ENCODE peak calls at places on chromosomes 4 and X, in seven cellular contexts. O is lower leg skin, V is upper lobe of left lung, E is erythroblast, N is vagina, R is heart left ventricle, Z is IMR-90. P is an unnamed sample.

GRCh38 chr4:41930139-41930831 is 4.9 kb upstream of the TMEM33 start:
- DNase-seq in R (no peak), Z (no peak), N (no peak), V (no peak), E (no peak), O (no peak), P (no peak)

GRCh38 chr4:11281720-11282119 is 147.0 kb downstream of the HS3ST1 start:
- DNase-seq in Z (no peak), O (no peak), E (no peak), R (no peak), N (no peak), V (no peak), P (no peak)

GRCh38 chr4:165502919-165503907 is 124.4 kb downstream of the CPE start:
- DNase-seq in Z (peak; percentile 5), O (no peak), R (no peak), V (no peak), N (no peak), E (no peak), P (no peak)

GRCh38 chr4:1055721-1056590 is 44.5 kb downstream of the FGFRL1 start:
- DNase-seq in V (peak; percentile 91), N (no peak), E (peak; percentile 10), Z (peak; percentile 48), O (no peak), R (no peak), P (no peak)

GRCh38 chr4:176760468-176760867 is 32.3 kb downstream of the VEGFC start:
- DNase-seq in Z (no peak), E (no peak), N (no peak), O (no peak), R (no peak), V (no peak), P (no peak)

GRCh38 chr4:100547541-100548208 is 29.9 kb upstream of the EMCN start:
- DNase-seq in N (no peak), E (no peak), Z (no peak), V (no peak), R (no peak), O (no peak), P (peak; percentile 3)

GRCh38 chrX:131279197-131279596 is 9.9 kb downstream of the IGSF1 start:
- DNase-seq in V (no peak), E (no peak), O (no peak), Z (no peak), N (no peak), R (no peak), P (no peak)

GRCh38 chr4:110119880-110120279 is 78.5 kb downstream of the ELOVL6 start:
- DNase-seq in R (no peak), Z (peak; percentile 76), N (no peak), O (no peak), V (no peak), E (no peak), P (no peak)

GRCh38 chr4:138308421-138308820 is 66.3 kb upstream of the SLC7A11 start:
- DNase-seq in O (no peak), R (no peak), E (no peak), Z (peak; percentile 76), N (no peak), V (no peak), P (no peak)

GRCh38 chr4:155906554-155907247 is 3.2 kb downstream of the TDO2 start:
- DNase-seq in V (no peak), Z (peak; percentile 99), N (no peak), O (peak; percentile 19), R (peak; percentile 39), E (no peak), P (no peak)

GRCh38 chr4:132642196-132642817 is 506.8 kb upstream of the PCDH10 start:
- DNase-seq in O (no peak), R (no peak), N (no peak), V (no peak), Z (peak; percentile 12), E (peak; percentile 34), P (peak; percentile 51)

GRCh38 chr4:125836597-125837195 is 521.9 kb downstream of the FAT4 start:
- DNase-seq in Z (peak; percentile 57), N (no peak), V (no peak), R (no peak), E (no peak), O (no peak), P (no peak)

GRCh38 chr4:111579767-111580166 is 565.5 kb upstream of the FAM241A start:
- DNase-seq in V (no peak), E (no peak), N (no peak), Z (no peak), O (no peak), R (no peak), P (no peak)

GRCh38 chrX:107712231-107713204 is 63.1 kb downstream of the TSC22D3 start:
- DNase-seq in R (no peak), Z (peak; percentile 21), N (no peak), V (no peak), O (peak; percentile 65), E (no peak), P (no peak)

GRCh38 chr4:165060938-165061337 is 7.3 kb downstream of the TRIM75 start:
- DNase-seq in Z (no peak), V (no peak), N (no peak), R (no peak), O (no peak), E (no peak), P (no peak)

GRCh38 chr4:33941854-33942253 is 2302.5 kb downstream of the ARAP2 start:
- DNase-seq in E (no peak), V (no peak), Z (no peak), O (no peak), N (no peak), R (no peak), P (no peak)

GRCh38 chr4:5676763-5677162 is 31.6 kb downstream of the EVC2 start:
- DNase-seq in V (no peak), R (no peak), N (no peak), E (no peak), Z (no peak), O (no peak), P (no peak)

GRCh38 chr4:72842323-72842722 is 227.2 kb downstream of the COX18 start:
- DNase-seq in Z (no peak), V (no peak), E (no peak), O (no peak), N (no peak), R (no peak), P (no peak)

GRCh38 chr4:180280076-180280475 is 1963.1 kb upstream of the TENM3 start:
- DNase-seq in N (no peak), Z (no peak), R (no peak), O (no peak), V (no peak), E (no peak), P (no peak)

GRCh38 chr4:97153042-97153441 is 990.2 kb downstream of the STPG2 start:
- DNase-seq in V (no peak), R (no peak), Z (no peak), O (no peak), N (no peak), E (peak; percentile 17), P (no peak)

GRCh38 chrX:143058096-143058495 is 32.4 kb downstream of the SPANXN4 start:
- DNase-seq in N (no peak), O (no peak), R (no peak), V (no peak), Z (no peak), E (no peak), P (no peak)

GRCh38 chr4:25654971-25655963 is at the start of gene SLC34A2:
- DNase-seq in R (no peak), Z (no peak), N (no peak), O (no peak), E (no peak), V (peak; percentile 94), P (peak; percentile 84)

GRCh38 chrX:39950035-39950688 is 147.6 kb downstream of the BCOR start:
- DNase-seq in N (no peak), R (no peak), Z (peak; percentile 33), V (no peak), O (no peak), E (no peak), P (no peak)

GRCh38 chrX:120562569-120562926 is 1.8 kb upstream of the CUL4B start:
- DNase-seq in N (no peak), V (no peak), E (no peak), Z (no peak), O (no peak), R (no peak), P (no peak)

GRCh38 chr4:22246816-22247215 is 269.1 kb downstream of the ADGRA3 start:
- DNase-seq in R (no peak), E (no peak), Z (no peak), N (no peak), V (no peak), O (no peak), P (no peak)

GRCh38 chr4:143411527-143412480 is 75.1 kb downstream of the GAB1 start:
- DNase-seq in N (no peak), V (no peak), E (no peak), R (no peak), O (no peak), Z (peak; percentile 58), P (no peak)

GRCh38 chr4:26757751-26758150 is 102.9 kb upstream of the STIM2 start:
- DNase-seq in E (no peak), O (no peak), R (no peak), V (no peak), Z (no peak), N (no peak), P (no peak)
- TF ChIP-seq POLR2A in E (no peak), O (no peak), R (no peak), V (no peak), Z (no peak), N (no peak), P (no peak)

GRCh38 chr4:174524242-174524641 is 2.0 kb upstream of the HPGD start:
- DNase-seq in N (no peak), E (peak; percentile 57), O (no peak), Z (no peak), V (no peak), R (no peak), P (no peak)

GRCh38 chr4:174520655-174521054 is 1.6 kb downstream of the HPGD start:
- DNase-seq in V (no peak), E (no peak), Z (no peak), N (no peak), O (no peak), R (no peak), P (no peak)

GRCh38 chr4:174521800-174522182 is 497 bp downstream of the HPGD start:
- DNase-seq in E (peak; percentile 79), R (no peak), O (peak; percentile 31), N (no peak), V (peak; percentile 85), Z (no peak), P (no peak)

GRCh38 chr4:174523003-174523693 is 860 bp upstream of the HPGD start:
- DNase-seq in E (peak; percentile 78), R (no peak), Z (no peak), V (no peak), N (no peak), O (peak; percentile 69), P (no peak)

GRCh38 chr4:174522183-174523002 is at the start of gene HPGD:
- DNase-seq in V (peak; percentile 94), N (no peak), E (peak; percentile 90), R (peak; percentile 16), Z (no peak), O (peak; percentile 79), P (peak; percentile 15)
- TF ChIP-seq POLR2A in V (no peak), N (peak; percentile 10), E (peak; percentile 56), R (no peak), Z (no peak), O (no peak), P (no peak)

GRCh38 chr4:139454111-139454600 is at the start of gene RAB33B:
- DNase-seq in E (no peak), Z (peak; percentile 86), O (peak; percentile 93), V (no peak), R (no peak), N (no peak), P (no peak)
- TF ChIP-seq POLR2A in E (no peak), Z (no peak), O (peak; percentile 83), V (peak; percentile 80), R (no peak), N (peak; percentile 97), P (no peak)

GRCh38 chr4:184805462-184806245 is 20.1 kb downstream of the ACSL1 start:
- DNase-seq in O (peak; percentile 63), V (peak; percentile 52), E (peak; percentile 46), Z (no peak), R (peak; percentile 86), N (no peak), P (no peak)
- TF ChIP-seq POLR2A in O (no peak), V (peak; percentile 32), E (peak; percentile 76), Z (no peak), R (peak; percentile 13), N (no peak), P (no peak)

P was measured in H1.